ENCODE peak calls at places on chromosomes 1 and 21, in five cellular contexts. One of them, this sample, is unnamed.

GRCh38 chr1:175527773-175528172 is 215.6 kb downstream of the TNR start:
- DNase-seq in dorsolateral prefrontal cortex: no peak
- DNase-seq in AG04450: no peak
- DNase-seq in fibroblast of lung: no peak
- DNase-seq in OCI-LY7: no peak
- DNase-seq in this sample: no peak

GRCh38 chr1:52955129-52955970 is 28.3 kb downstream of the SCP2 start:
- DNase-seq in dorsolateral prefrontal cortex: no peak
- DNase-seq in AG04450: peak
- DNase-seq in fibroblast of lung: peak
- DNase-seq in OCI-LY7: no peak
- DNase-seq in this sample: peak

GRCh38 chr1:173202430-173203145 is 4.5 kb downstream of the TNFSF4 start:
- DNase-seq in fibroblast of lung: peak
- DNase-seq in AG04450: peak
- DNase-seq in OCI-LY7: peak
- DNase-seq in dorsolateral prefrontal cortex: no peak
- DNase-seq in this sample: peak

GRCh38 chr1:164380893-164381292 is 178.1 kb upstream of the PBX1 start:
- DNase-seq in dorsolateral prefrontal cortex: no peak
- DNase-seq in AG04450: no peak
- DNase-seq in fibroblast of lung: peak
- DNase-seq in OCI-LY7: no peak
- DNase-seq in this sample: peak

GRCh38 chr1:190413142-190413541 is 64.5 kb downstream of the BRINP3 start:
- DNase-seq in dorsolateral prefrontal cortex: no peak
- DNase-seq in AG04450: no peak
- DNase-seq in OCI-LY7: no peak
- DNase-seq in fibroblast of lung: no peak
- DNase-seq in this sample: no peak

GRCh38 chr1:79603862-79604261 is 597.3 kb upstream of the ADGRL4 start:
- DNase-seq in OCI-LY7: no peak
- DNase-seq in AG04450: peak
- DNase-seq in dorsolateral prefrontal cortex: no peak
- DNase-seq in fibroblast of lung: peak
- DNase-seq in this sample: peak

GRCh38 chr1:199087081-199087614 is 448.3 kb downstream of the PTPRC start:
- DNase-seq in dorsolateral prefrontal cortex: no peak
- DNase-seq in OCI-LY7: peak
- DNase-seq in AG04450: no peak
- DNase-seq in fibroblast of lung: no peak
- DNase-seq in this sample: no peak

GRCh38 chr21:42058631-42059111 is 12.4 kb upstream of the UMODL1 start:
- DNase-seq in OCI-LY7: no peak
- DNase-seq in AG04450: no peak
- DNase-seq in fibroblast of lung: no peak
- DNase-seq in dorsolateral prefrontal cortex: no peak
- DNase-seq in this sample: no peak

GRCh38 chr1:160799641-160800040 is 3.7 kb downstream of the LY9 start:
- DNase-seq in dorsolateral prefrontal cortex: no peak
- DNase-seq in fibroblast of lung: no peak
- DNase-seq in OCI-LY7: no peak
- DNase-seq in AG04450: no peak
- DNase-seq in this sample: no peak

GRCh38 chr1:243269461-243269801 is 13.6 kb downstream of the SDCCAG8 start:
- DNase-seq in OCI-LY7: peak
- DNase-seq in AG04450: no peak
- DNase-seq in dorsolateral prefrontal cortex: no peak
- DNase-seq in fibroblast of lung: no peak
- DNase-seq in this sample: no peak

DNA sequence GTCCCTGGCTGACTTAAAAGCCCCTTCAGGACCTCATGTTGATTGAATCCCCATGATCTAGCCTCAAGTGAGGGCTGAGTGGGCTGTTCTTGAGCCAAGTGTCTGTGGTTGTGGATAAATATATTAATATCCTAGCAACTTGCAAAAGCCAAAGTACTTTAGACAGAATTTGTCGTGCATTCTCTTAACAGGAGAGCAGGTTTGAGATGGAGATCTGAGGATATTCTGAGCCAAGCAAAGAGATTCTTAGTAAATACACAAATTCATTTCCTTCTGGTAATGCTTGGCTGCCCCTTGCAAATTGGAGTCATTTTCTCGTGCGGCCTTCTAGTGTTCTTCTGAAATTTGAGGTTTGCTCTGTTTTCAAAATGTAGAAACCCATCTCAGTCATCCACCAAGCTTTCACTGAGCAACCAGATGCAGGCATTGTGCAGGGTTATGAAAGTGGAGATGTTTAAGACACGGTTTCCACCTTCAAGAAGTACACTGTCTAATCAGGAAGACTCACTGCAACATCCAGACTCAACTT is 242.1 kb upstream of the JUN start:
- DNase-seq in dorsolateral prefrontal cortex: no peak
- DNase-seq in OCI-LY7: peak
- DNase-seq in AG04450: no peak
- DNase-seq in fibroblast of lung: peak
- DNase-seq in this sample: peak
- H3K4me3 ChIP-seq in dorsolateral prefrontal cortex: no peak
- H3K4me3 ChIP-seq in OCI-LY7: no peak
- H3K4me3 ChIP-seq in AG04450: no peak
- H3K4me3 ChIP-seq in fibroblast of lung: no peak
- H3K4me3 ChIP-seq in this sample: no peak

GRCh38 chr1:61085191-61086086 is 3.1 kb downstream of the NFIA start:
- DNase-seq in AG04450: no peak
- DNase-seq in OCI-LY7: no peak
- DNase-seq in dorsolateral prefrontal cortex: no peak
- DNase-seq in fibroblast of lung: no peak
- DNase-seq in this sample: no peak

GRCh38 chr1:61083014-61083798 is 845 bp downstream of the NFIA start:
- DNase-seq in dorsolateral prefrontal cortex: no peak
- DNase-seq in fibroblast of lung: no peak
- DNase-seq in OCI-LY7: peak
- DNase-seq in AG04450: no peak
- DNase-seq in this sample: no peak

GRCh38 chr1:61086245-61086644 is 3.9 kb downstream of the NFIA start:
- DNase-seq in dorsolateral prefrontal cortex: no peak
- DNase-seq in OCI-LY7: no peak
- DNase-seq in fibroblast of lung: no peak
- DNase-seq in AG04450: no peak
- DNase-seq in this sample: no peak

GRCh38 chr1:61083799-61084385 is 1.5 kb downstream of the NFIA start:
- DNase-seq in OCI-LY7: no peak
- DNase-seq in AG04450: no peak
- DNase-seq in dorsolateral prefrontal cortex: no peak
- DNase-seq in fibroblast of lung: peak
- DNase-seq in this sample: no peak

GRCh38 chr1:61084560-61084991 is 2.2 kb downstream of the NFIA start:
- DNase-seq in AG04450: no peak
- DNase-seq in OCI-LY7: no peak
- DNase-seq in fibroblast of lung: no peak
- DNase-seq in dorsolateral prefrontal cortex: no peak
- DNase-seq in this sample: no peak
- H3K4me3 ChIP-seq in AG04450: no peak
- H3K4me3 ChIP-seq in OCI-LY7: no peak
- H3K4me3 ChIP-seq in fibroblast of lung: peak
- H3K4me3 ChIP-seq in dorsolateral prefrontal cortex: peak
- H3K4me3 ChIP-seq in this sample: peak

GRCh38 chr21:44844256-44844655 is 26.4 kb upstream of the SUMO3 start:
- DNase-seq in fibroblast of lung: no peak
- DNase-seq in OCI-LY7: no peak
- DNase-seq in AG04450: no peak
- DNase-seq in dorsolateral prefrontal cortex: no peak
- DNase-seq in this sample: no peak
- H3K4me3 ChIP-seq in fibroblast of lung: no peak
- H3K4me3 ChIP-seq in OCI-LY7: no peak
- H3K4me3 ChIP-seq in AG04450: no peak
- H3K4me3 ChIP-seq in dorsolateral prefrontal cortex: no peak
- H3K4me3 ChIP-seq in this sample: no peak

GRCh38 chr1:12172042-12172851 is 5.5 kb downstream of the TNFRSF1B start:
- DNase-seq in AG04450: no peak
- DNase-seq in OCI-LY7: no peak
- DNase-seq in dorsolateral prefrontal cortex: no peak
- DNase-seq in fibroblast of lung: no peak
- DNase-seq in this sample: no peak
- H3K4me3 ChIP-seq in AG04450: no peak
- H3K4me3 ChIP-seq in OCI-LY7: no peak
- H3K4me3 ChIP-seq in dorsolateral prefrontal cortex: no peak
- H3K4me3 ChIP-seq in fibroblast of lung: no peak
- H3K4me3 ChIP-seq in this sample: no peak

GRCh38 chr1:156104861-156105546 is 9.5 kb upstream of the LMNA start:
- DNase-seq in OCI-LY7: no peak
- DNase-seq in AG04450: no peak
- DNase-seq in fibroblast of lung: peak
- DNase-seq in dorsolateral prefrontal cortex: no peak
- DNase-seq in this sample: peak
- H3K4me3 ChIP-seq in OCI-LY7: no peak
- H3K4me3 ChIP-seq in AG04450: no peak
- H3K4me3 ChIP-seq in fibroblast of lung: no peak
- H3K4me3 ChIP-seq in dorsolateral prefrontal cortex: no peak
- H3K4me3 ChIP-seq in this sample: no peak

GRCh38 chr1:84782311-84782771 is 92.1 kb upstream of the SSX2IP start:
- DNase-seq in AG04450: no peak
- DNase-seq in OCI-LY7: peak
- DNase-seq in fibroblast of lung: peak
- DNase-seq in dorsolateral prefrontal cortex: peak
- DNase-seq in this sample: peak
- H3K4me3 ChIP-seq in AG04450: no peak
- H3K4me3 ChIP-seq in OCI-LY7: peak
- H3K4me3 ChIP-seq in fibroblast of lung: no peak
- H3K4me3 ChIP-seq in dorsolateral prefrontal cortex: peak
- H3K4me3 ChIP-seq in this sample: no peak

GRCh38 chr1:36301220-36301619 is 4.9 kb upstream of the SH3D21 start:
- DNase-seq in fibroblast of lung: no peak
- DNase-seq in dorsolateral prefrontal cortex: no peak
- DNase-seq in OCI-LY7: no peak
- DNase-seq in AG04450: no peak
- DNase-seq in this sample: no peak
- H3K4me3 ChIP-seq in fibroblast of lung: no peak
- H3K4me3 ChIP-seq in dorsolateral prefrontal cortex: no peak
- H3K4me3 ChIP-seq in OCI-LY7: no peak
- H3K4me3 ChIP-seq in AG04450: no peak
- H3K4me3 ChIP-seq in this sample: no peak

GRCh38 chr1:165717918-165718515 is 19.7 kb upstream of the ALDH9A1 start:
- DNase-seq in AG04450: peak
- DNase-seq in dorsolateral prefrontal cortex: peak
- DNase-seq in fibroblast of lung: peak
- DNase-seq in OCI-LY7: peak
- DNase-seq in this sample: peak
- H3K4me3 ChIP-seq in AG04450: no peak
- H3K4me3 ChIP-seq in dorsolateral prefrontal cortex: no peak
- H3K4me3 ChIP-seq in fibroblast of lung: no peak
- H3K4me3 ChIP-seq in OCI-LY7: no peak
- H3K4me3 ChIP-seq in this sample: no peak

DNA sequence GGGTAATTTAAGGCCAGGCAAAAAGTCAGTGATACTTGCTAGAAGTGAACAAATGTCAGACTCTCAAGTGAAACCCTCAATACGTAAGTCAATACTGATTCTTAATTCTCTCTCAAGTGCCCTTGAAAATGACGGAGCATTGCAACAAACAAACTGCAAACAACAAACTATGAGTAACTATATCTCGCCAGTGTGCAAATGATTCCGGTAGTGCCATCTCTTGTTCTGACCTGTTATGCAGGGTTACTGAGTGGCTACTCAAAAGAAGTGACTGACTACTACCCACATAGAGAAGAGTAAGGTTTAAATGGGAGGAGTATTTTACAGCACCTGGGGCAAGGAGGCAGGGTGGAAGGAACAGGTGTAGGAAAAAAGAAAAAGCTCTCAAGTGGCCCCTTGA is 1.6 kb downstream of the SLC19A2 start:
- DNase-seq in dorsolateral prefrontal cortex: no peak
- DNase-seq in OCI-LY7: no peak
- DNase-seq in AG04450: no peak
- DNase-seq in fibroblast of lung: no peak
- DNase-seq in this sample: peak
- H3K4me3 ChIP-seq in dorsolateral prefrontal cortex: peak
- H3K4me3 ChIP-seq in OCI-LY7: peak
- H3K4me3 ChIP-seq in AG04450: peak
- H3K4me3 ChIP-seq in fibroblast of lung: peak
- H3K4me3 ChIP-seq in this sample: peak

GRCh38 chr1:228004331-228004871 is 2.4 kb upstream of the WNT3A start:
- DNase-seq in fibroblast of lung: no peak
- DNase-seq in OCI-LY7: peak
- DNase-seq in dorsolateral prefrontal cortex: no peak
- DNase-seq in AG04450: no peak
- DNase-seq in this sample: peak
- H3K4me3 ChIP-seq in fibroblast of lung: no peak
- H3K4me3 ChIP-seq in OCI-LY7: no peak
- H3K4me3 ChIP-seq in dorsolateral prefrontal cortex: no peak
- H3K4me3 ChIP-seq in AG04450: no peak
- H3K4me3 ChIP-seq in this sample: no peak